ENCODE peak calls at places on chromosome 13, in six cellular contexts. Z is mesenteric fat pad; C is body of pancreas; O is neural progenitor cell; T is GM20000; V is activated naive CD8-positive, alpha-beta T cell treated with anti-CD3 and anti-CD28 coated beads, Interleukin-2, amount 50 U/mL, for 24 hours. Q is an unnamed sample.

GRCh38 chr13:113567681-113568080 is 16.9 kb upstream of the TFDP1 start:
- DNase-seq in Z (peak), C (no peak), O (no peak), T (no peak), V (no peak), Q (no peak)

GRCh38 chr13:97018029-97018819 is 23.9 kb upstream of the OXGR1 start:
- DNase-seq in Z (no peak), C (peak), O (peak), T (peak), V (peak), Q (peak)

GRCh38 chr13:111577956-111578595 is 257.6 kb downstream of the TEX29 start:
- DNase-seq in Z (no peak), C (no peak), O (no peak), T (no peak), V (no peak), Q (no peak)

GRCh38 chr13:30138511-30138910 is 168.8 kb downstream of the KATNAL1 start:
- DNase-seq in Z (no peak), C (no peak), O (no peak), T (no peak), V (no peak), Q (no peak)

GRCh38 chr13:102195566-102196462 is 206.0 kb downstream of the FGF14 start:
- DNase-seq in Z (no peak), C (no peak), O (no peak), T (no peak), V (no peak), Q (no peak)

GRCh38 chr13:33794576-33794975 is 23.4 kb upstream of the RFC3 start:
- DNase-seq in Z (no peak), C (no peak), O (no peak), T (no peak), V (no peak), Q (no peak)

GRCh38 chr13:49062297-49062896 is 86.7 kb downstream of the FNDC3A start:
- DNase-seq in Z (no peak), C (no peak), O (no peak), T (no peak), V (no peak), Q (no peak)

GRCh38 chr13:109159650-109160309 is 530.4 kb downstream of the MYO16 start:
- DNase-seq in Z (no peak), C (no peak), O (no peak), T (no peak), V (no peak), Q (no peak)

GRCh38 chr13:58399263-58399662 is 767.7 kb downstream of the PCDH17 start:
- DNase-seq in Z (no peak), C (no peak), O (no peak), T (no peak), V (no peak), Q (no peak)

GRCh38 chr13:26299168-26299788 is 45.3 kb downstream of the CDK8 start:
- DNase-seq in Z (no peak), C (no peak), O (no peak), T (no peak), V (no peak), Q (no peak)

GRCh38 chr13:63438951-63439350 is 2023.3 kb upstream of the PCDH20 start:
- DNase-seq in Z (no peak), C (no peak), O (peak), T (no peak), V (no peak), Q (no peak)

GRCh38 chr13:59437902-59438301 is 725.8 kb downstream of the DIAPH3 start:
- DNase-seq in Z (no peak), C (no peak), O (no peak), T (no peak), V (no peak), Q (no peak)

GRCh38 chr13:36090592-36090991 is 40.6 kb downstream of the DCLK1 start:
- DNase-seq in Z (no peak), C (no peak), O (no peak), T (no peak), V (no peak), Q (no peak)

GRCh38 chr13:61024046-61024445 is 391.6 kb downstream of the PCDH20 start:
- DNase-seq in Z (no peak), C (no peak), O (no peak), T (no peak), V (no peak), Q (no peak)

GRCh38 chr13:78777973-78778372 is 119.0 kb upstream of the OBI1 start:
- DNase-seq in Z (no peak), C (no peak), O (no peak), T (no peak), V (no peak), Q (no peak)

GRCh38 chr13:107233541-107233940 is 665.6 kb upstream of the ARGLU1 start:
- DNase-seq in Z (no peak), C (no peak), O (no peak), T (no peak), V (no peak), Q (no peak)

GRCh38 chr13:21672811-21673591 is 2.1 kb downstream of the FGF9 start:
- DNase-seq in Z (no peak), C (no peak), O (peak), T (no peak), V (no peak), Q (no peak)

GRCh38 chr13:95677564-95678386 is 836 bp downstream of the DNAJC3 start:
- DNase-seq in Z (no peak), C (no peak), O (peak), T (no peak), V (no peak), Q (no peak)

GRCh38 chr13:93173656-93174055 is 53.0 kb upstream of the GPC6 start:
- DNase-seq in Z (no peak), C (no peak), O (no peak), T (no peak), V (no peak), Q (no peak)

GRCh38 chr13:27362064-27362751 is 62.2 kb upstream of the GTF3A start:
- DNase-seq in Z (peak), C (peak), O (peak), T (peak), V (peak), Q (peak)

GRCh38 chr13:110475550-110476219 is 85.8 kb downstream of the RAB20 start:
- DNase-seq in Z (no peak), C (no peak), O (no peak), T (no peak), V (no peak), Q (no peak)

GRCh38 chr13:71979616-71980015 is 112.6 kb upstream of the DACH1 start:
- DNase-seq in Z (no peak), C (no peak), O (peak), T (no peak), V (no peak), Q (peak)

GRCh38 chr13:110511509-110512181 is 49.9 kb downstream of the RAB20 start:
- DNase-seq in Z (no peak), C (no peak), O (no peak), T (no peak), V (no peak), Q (no peak)

GRCh38 chr13:98520674-98521449 is 56.0 kb downstream of the STK24 start:
- DNase-seq in Z (no peak), C (no peak), O (no peak), T (no peak), V (no peak), Q (no peak)

GRCh38 chr13:107348471-107348870 is 780.5 kb upstream of the ARGLU1 start:
- DNase-seq in Z (no peak), C (no peak), O (no peak), T (no peak), V (no peak), Q (no peak)

GRCh38 chr13:65112123-65113075 is 2117.7 kb downstream of the PCDH9 start:
- DNase-seq in Z (no peak), C (no peak), O (no peak), T (no peak), V (no peak), Q (no peak)

GRCh38 chr13:66547685-66548084 is 682.5 kb downstream of the PCDH9 start:
- DNase-seq in Z (no peak), C (no peak), O (no peak), T (no peak), V (no peak), Q (no peak)

Q was measured in GM12865.